ENCODE peak calls at places on chromosomes 11 and 22, in six cellular contexts. One of them, this sample, is unnamed.

GRCh38 chr11:87179621-87180020 is 141.9 kb downstream of the TMEM135 start:
- DNase-seq in NCI-H748 treated with DMSO at 0.1 percent for 48 hours: no peak
- DNase-seq in stimulated activated CD8-positive, alpha-beta memory T cell treated with anti-CD3 and anti-CD28 coated beads, Interleukin-15, amount 100 ng/mL, for 4 hours: no peak
- DNase-seq in NCI-H460: no peak
- DNase-seq in effector memory CD8-positive, alpha-beta T cell: no peak
- DNase-seq in IMR-90: no peak
- DNase-seq in this sample: no peak

GRCh38 chr11:23103403-23103802 is 243.1 kb upstream of the CCDC179 start:
- DNase-seq in NCI-H748 treated with DMSO at 0.1 percent for 48 hours: no peak
- DNase-seq in stimulated activated CD8-positive, alpha-beta memory T cell treated with anti-CD3 and anti-CD28 coated beads, Interleukin-15, amount 100 ng/mL, for 4 hours: no peak
- DNase-seq in NCI-H460: no peak
- DNase-seq in effector memory CD8-positive, alpha-beta T cell: no peak
- DNase-seq in IMR-90: peak
- DNase-seq in this sample: no peak

GRCh38 chr11:27296406-27296994 is 66.5 kb downstream of the CCDC34 start:
- DNase-seq in NCI-H748 treated with DMSO at 0.1 percent for 48 hours: peak
- DNase-seq in stimulated activated CD8-positive, alpha-beta memory T cell treated with anti-CD3 and anti-CD28 coated beads, Interleukin-15, amount 100 ng/mL, for 4 hours: no peak
- DNase-seq in NCI-H460: peak
- DNase-seq in effector memory CD8-positive, alpha-beta T cell: no peak
- DNase-seq in IMR-90: peak
- DNase-seq in this sample: no peak

GRCh38 chr11:9815486-9816136 is 151.7 kb downstream of the SWAP70 start:
- DNase-seq in NCI-H748 treated with DMSO at 0.1 percent for 48 hours: no peak
- DNase-seq in stimulated activated CD8-positive, alpha-beta memory T cell treated with anti-CD3 and anti-CD28 coated beads, Interleukin-15, amount 100 ng/mL, for 4 hours: no peak
- DNase-seq in NCI-H460: no peak
- DNase-seq in effector memory CD8-positive, alpha-beta T cell: no peak
- DNase-seq in IMR-90: peak
- DNase-seq in this sample: no peak

GRCh38 chr11:72584293-72584921 is 89.8 kb downstream of the PDE2A start:
- DNase-seq in NCI-H748 treated with DMSO at 0.1 percent for 48 hours: no peak
- DNase-seq in stimulated activated CD8-positive, alpha-beta memory T cell treated with anti-CD3 and anti-CD28 coated beads, Interleukin-15, amount 100 ng/mL, for 4 hours: peak
- DNase-seq in NCI-H460: no peak
- DNase-seq in effector memory CD8-positive, alpha-beta T cell: peak
- DNase-seq in IMR-90: peak
- DNase-seq in this sample: no peak

GRCh38 chr22:32587449-32587848 is 112.8 kb downstream of the FBXO7 start:
- DNase-seq in NCI-H748 treated with DMSO at 0.1 percent for 48 hours: no peak
- DNase-seq in stimulated activated CD8-positive, alpha-beta memory T cell treated with anti-CD3 and anti-CD28 coated beads, Interleukin-15, amount 100 ng/mL, for 4 hours: no peak
- DNase-seq in NCI-H460: no peak
- DNase-seq in effector memory CD8-positive, alpha-beta T cell: no peak
- DNase-seq in IMR-90: no peak
- DNase-seq in this sample: no peak

GRCh38 chr11:121659811-121660210 is 207.0 kb upstream of the SORL1-AS1 start:
- DNase-seq in NCI-H748 treated with DMSO at 0.1 percent for 48 hours: no peak
- DNase-seq in stimulated activated CD8-positive, alpha-beta memory T cell treated with anti-CD3 and anti-CD28 coated beads, Interleukin-15, amount 100 ng/mL, for 4 hours: no peak
- DNase-seq in NCI-H460: no peak
- DNase-seq in effector memory CD8-positive, alpha-beta T cell: no peak
- DNase-seq in IMR-90: no peak
- DNase-seq in this sample: no peak

GRCh38 chr11:66421492-66422205 is 814 bp downstream of the NPAS4 start:
- DNase-seq in NCI-H748 treated with DMSO at 0.1 percent for 48 hours: peak
- DNase-seq in stimulated activated CD8-positive, alpha-beta memory T cell treated with anti-CD3 and anti-CD28 coated beads, Interleukin-15, amount 100 ng/mL, for 4 hours: peak
- DNase-seq in NCI-H460: peak
- DNase-seq in effector memory CD8-positive, alpha-beta T cell: peak
- DNase-seq in IMR-90: peak
- DNase-seq in this sample: peak

GRCh38 chr22:17239156-17239701 is 20.0 kb upstream of the ADA2 start:
- DNase-seq in NCI-H748 treated with DMSO at 0.1 percent for 48 hours: no peak
- DNase-seq in stimulated activated CD8-positive, alpha-beta memory T cell treated with anti-CD3 and anti-CD28 coated beads, Interleukin-15, amount 100 ng/mL, for 4 hours: no peak
- DNase-seq in NCI-H460: no peak
- DNase-seq in effector memory CD8-positive, alpha-beta T cell: no peak
- DNase-seq in IMR-90: no peak
- DNase-seq in this sample: no peak

GRCh38 chr11:28674432-28675076 is 566.4 kb downstream of the METTL15 start:
- DNase-seq in NCI-H748 treated with DMSO at 0.1 percent for 48 hours: no peak
- DNase-seq in stimulated activated CD8-positive, alpha-beta memory T cell treated with anti-CD3 and anti-CD28 coated beads, Interleukin-15, amount 100 ng/mL, for 4 hours: no peak
- DNase-seq in NCI-H460: peak
- DNase-seq in effector memory CD8-positive, alpha-beta T cell: no peak
- DNase-seq in IMR-90: peak
- DNase-seq in this sample: no peak

GRCh38 chr11:12195773-12196172 is 85.4 kb downstream of the MICAL2 start:
- DNase-seq in NCI-H748 treated with DMSO at 0.1 percent for 48 hours: no peak
- DNase-seq in stimulated activated CD8-positive, alpha-beta memory T cell treated with anti-CD3 and anti-CD28 coated beads, Interleukin-15, amount 100 ng/mL, for 4 hours: peak
- DNase-seq in NCI-H460: no peak
- DNase-seq in effector memory CD8-positive, alpha-beta T cell: peak
- DNase-seq in IMR-90: no peak
- DNase-seq in this sample: no peak

GRCh38 chr11:788953-789940 is 643 bp downstream of the CEND1 start:
- DNase-seq in NCI-H748 treated with DMSO at 0.1 percent for 48 hours: no peak
- DNase-seq in stimulated activated CD8-positive, alpha-beta memory T cell treated with anti-CD3 and anti-CD28 coated beads, Interleukin-15, amount 100 ng/mL, for 4 hours: no peak
- DNase-seq in NCI-H460: no peak
- DNase-seq in effector memory CD8-positive, alpha-beta T cell: no peak
- DNase-seq in IMR-90: no peak
- DNase-seq in this sample: no peak

GRCh38 chr11:102345923-102346322 is 1.1 kb upstream of the BIRC2 start:
- DNase-seq in NCI-H748 treated with DMSO at 0.1 percent for 48 hours: no peak
- DNase-seq in stimulated activated CD8-positive, alpha-beta memory T cell treated with anti-CD3 and anti-CD28 coated beads, Interleukin-15, amount 100 ng/mL, for 4 hours: no peak
- DNase-seq in NCI-H460: peak
- DNase-seq in effector memory CD8-positive, alpha-beta T cell: peak
- DNase-seq in IMR-90: peak
- DNase-seq in this sample: no peak

GRCh38 chr22:23301591-23301990 is 121.3 kb downstream of the BCR start:
- DNase-seq in NCI-H748 treated with DMSO at 0.1 percent for 48 hours: no peak
- DNase-seq in stimulated activated CD8-positive, alpha-beta memory T cell treated with anti-CD3 and anti-CD28 coated beads, Interleukin-15, amount 100 ng/mL, for 4 hours: no peak
- DNase-seq in NCI-H460: no peak
- DNase-seq in effector memory CD8-positive, alpha-beta T cell: no peak
- DNase-seq in IMR-90: no peak
- DNase-seq in this sample: no peak